ENCODE peak calls at places on chromosomes 12 and 14, in eight cellular contexts. P is endothelial cell, U is cardiac fibroblast, B is AG04450, Q is endodermal cell, F is IMR-90, H is AG09319, R is tibial artery. Z is an unnamed sample.

GRCh38 chr12:100671396-100672074 is 98.1 kb downstream of the GAS2L3 start:
- DNase-seq in P (no peak), U (no peak), B (no peak), Q (no peak), F (no peak), H (no peak), R (no peak), Z (no peak)

GRCh38 chr14:100271247-100271939 is 32.4 kb downstream of the YY1 start:
- DNase-seq in P (no peak), U (peak; percentile 45), B (no peak), Q (peak; percentile 60), F (no peak), H (no peak), R (no peak), Z (no peak)

GRCh38 chr14:66119805-66120204 is 366.4 kb upstream of the CCDC196 start:
- DNase-seq in P (no peak), U (no peak), B (no peak), Q (no peak), F (no peak), H (no peak), R (no peak), Z (no peak)

GRCh38 chr14:49966304-49966809 is 73.5 kb downstream of the ARF6 start:
- DNase-seq in P (no peak), U (peak; percentile 53), B (no peak), Q (peak; percentile 54), F (no peak), H (no peak), R (no peak), Z (no peak)

GRCh38 chr14:104016873-104017650 is 68.4 kb upstream of the ASPG start:
- DNase-seq in P (no peak), U (no peak), B (no peak), Q (no peak), F (no peak), H (no peak), R (no peak), Z (no peak)

GRCh38 chr12:31477669-31478068 is 113.3 kb downstream of the DENND5B start:
- DNase-seq in P (no peak), U (no peak), B (no peak), Q (no peak), F (no peak), H (no peak), R (no peak), Z (no peak)

GRCh38 chr14:100790785-100791667 is 34.9 kb upstream of the MEG3 start:
- DNase-seq in P (no peak), U (peak; percentile 86), B (no peak), Q (no peak), F (peak; percentile 41), H (peak; percentile 29), R (no peak), Z (no peak)

GRCh38 chr12:21296751-21297406 is 37.8 kb downstream of the SLCO1A2 start:
- DNase-seq in P (no peak), U (peak; percentile 25), B (no peak), Q (no peak), F (peak; percentile 2), H (no peak), R (no peak), Z (no peak)

DNA sequence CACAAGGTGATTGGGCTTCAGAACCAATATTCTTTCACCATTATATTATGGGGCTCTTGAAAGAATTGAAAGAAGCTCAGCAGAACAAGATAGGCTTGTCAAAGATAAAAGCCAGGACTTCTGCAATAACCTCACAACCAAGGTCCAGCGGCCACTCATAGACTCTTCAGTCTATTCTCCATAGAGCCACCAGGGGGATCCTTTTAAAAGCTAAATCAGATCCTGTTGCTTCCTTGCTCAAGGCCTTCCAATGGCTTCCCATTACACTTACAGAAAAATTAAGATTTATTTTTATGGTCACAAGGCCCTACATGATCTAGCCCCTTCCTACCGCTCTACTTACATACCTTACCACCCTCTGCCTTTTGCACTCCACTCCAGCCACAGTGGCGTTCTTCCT is 169.6 kb downstream of the C12orf42 start:
- DNase-seq in P (no peak), U (no peak), B (no peak), Q (peak; percentile 72), F (no peak), H (no peak), R (no peak), Z (no peak)
- TF ChIP-seq CTCF in P (peak; percentile 60), U (no peak), B (no peak), Q (peak; percentile 85), F (no peak), H (no peak), R (no peak), Z (no peak)

GRCh38 chr14:105271224-105271890 is 23.0 kb downstream of the BTBD6 start:
- DNase-seq in P (no peak), U (no peak), B (no peak), Q (no peak), F (no peak), H (no peak), R (no peak), Z (no peak)

GRCh38 chr14:105269405-105269804 is 21.1 kb downstream of the BTBD6 start:
- DNase-seq in P (no peak), U (no peak), B (no peak), Q (no peak), F (no peak), H (no peak), R (no peak), Z (no peak)

GRCh38 chr14:105272623-105273022 is 24.3 kb downstream of the BTBD6 start:
- DNase-seq in P (no peak), U (no peak), B (no peak), Q (no peak), F (no peak), H (no peak), R (no peak), Z (no peak)

GRCh38 chr14:105268736-105269354 is 20.5 kb downstream of the BTBD6 start:
- DNase-seq in P (no peak), U (no peak), B (no peak), Q (no peak), F (no peak), H (no peak), R (no peak), Z (no peak)

DNA sequence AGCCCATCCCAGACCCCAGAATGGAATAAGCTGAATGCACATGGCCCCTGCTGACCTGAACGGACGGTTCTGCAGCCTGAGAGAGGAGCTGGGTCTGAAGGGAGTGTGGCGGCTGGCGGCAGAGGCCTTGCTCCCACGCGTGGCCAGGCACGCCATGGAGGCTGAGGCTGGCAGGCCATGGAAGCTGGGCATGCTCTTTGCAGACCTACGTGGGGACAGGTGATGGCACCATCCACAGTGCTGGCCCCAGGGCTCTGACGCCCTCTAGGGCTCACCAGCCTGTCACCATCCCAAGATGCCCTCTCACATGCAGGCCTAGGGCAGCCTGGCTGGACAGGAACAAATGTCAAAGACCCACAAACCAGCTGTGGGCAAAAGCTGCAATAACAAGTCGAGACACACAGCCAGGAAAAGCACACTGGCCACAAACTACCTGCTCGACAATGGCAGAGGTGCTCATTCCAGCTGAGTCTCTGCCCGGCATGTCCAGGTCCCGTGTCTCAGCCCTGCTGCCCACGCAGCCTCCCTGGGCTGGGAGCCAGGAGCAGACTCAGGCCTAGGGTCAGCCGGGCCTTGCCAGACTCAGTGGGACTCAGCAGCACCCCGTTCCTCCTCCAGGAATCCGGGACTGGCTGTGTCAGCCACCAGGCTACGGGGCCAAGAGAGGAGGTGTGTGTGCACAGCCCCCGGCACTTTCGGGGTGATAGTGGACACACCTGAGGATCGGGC is 19.7 kb downstream of the BTBD6 start:
- DNase-seq in P (no peak), U (no peak), B (no peak), Q (peak; percentile 62), F (no peak), H (no peak), R (no peak), Z (no peak)
- TF ChIP-seq CTCF in P (no peak), U (no peak), B (no peak), Q (peak; percentile 42), F (no peak), H (no peak), R (no peak), Z (no peak)

GRCh38 chr12:26406391-26406790 is 211.0 kb downstream of the SSPN start:
- DNase-seq in P (no peak), U (no peak), B (no peak), Q (no peak), F (no peak), H (no peak), R (no peak), Z (no peak)

GRCh38 chr12:26403601-26404000 is 208.2 kb downstream of the SSPN start:
- DNase-seq in P (no peak), U (no peak), B (no peak), Q (no peak), F (no peak), H (no peak), R (no peak), Z (no peak)

GRCh38 chr12:26400627-26401026 is 205.3 kb downstream of the SSPN start:
- DNase-seq in P (no peak), U (no peak), B (no peak), Q (no peak), F (no peak), H (no peak), R (no peak), Z (no peak)

GRCh38 chr12:26401874-26402273 is 206.5 kb downstream of the SSPN start:
- DNase-seq in P (no peak), U (no peak), B (no peak), Q (no peak), F (no peak), H (no peak), R (no peak), Z (no peak)

GRCh38 chr12:26402648-26403047 is 207.3 kb downstream of the SSPN start:
- DNase-seq in P (no peak), U (no peak), B (no peak), Q (peak; percentile 76), F (no peak), H (no peak), R (no peak), Z (no peak)
- TF ChIP-seq CTCF in P (no peak), U (no peak), B (no peak), Q (peak; percentile 85), F (no peak), H (no peak), R (no peak), Z (no peak)

GRCh38 chr12:57223191-57224165 is 6.0 kb upstream of the SHMT2 start:
- DNase-seq in P (no peak), U (no peak), B (no peak), Q (no peak), F (no peak), H (no peak), R (no peak), Z (peak; percentile 76)

GRCh38 chr12:57224278-57224972 is 5.1 kb upstream of the SHMT2 start:
- DNase-seq in P (no peak), U (no peak), B (no peak), Q (no peak), F (no peak), H (no peak), R (no peak), Z (no peak)

GRCh38 chr12:57226588-57227314 is 2.8 kb upstream of the SHMT2 start:
- DNase-seq in P (no peak), U (no peak), B (no peak), Q (peak; percentile 86), F (no peak), H (no peak), R (no peak), Z (no peak)

GRCh38 chr12:57225680-57226190 is 3.8 kb upstream of the SHMT2 start:
- DNase-seq in P (no peak), U (no peak), B (no peak), Q (no peak), F (no peak), H (no peak), R (no peak), Z (no peak)

DNA sequence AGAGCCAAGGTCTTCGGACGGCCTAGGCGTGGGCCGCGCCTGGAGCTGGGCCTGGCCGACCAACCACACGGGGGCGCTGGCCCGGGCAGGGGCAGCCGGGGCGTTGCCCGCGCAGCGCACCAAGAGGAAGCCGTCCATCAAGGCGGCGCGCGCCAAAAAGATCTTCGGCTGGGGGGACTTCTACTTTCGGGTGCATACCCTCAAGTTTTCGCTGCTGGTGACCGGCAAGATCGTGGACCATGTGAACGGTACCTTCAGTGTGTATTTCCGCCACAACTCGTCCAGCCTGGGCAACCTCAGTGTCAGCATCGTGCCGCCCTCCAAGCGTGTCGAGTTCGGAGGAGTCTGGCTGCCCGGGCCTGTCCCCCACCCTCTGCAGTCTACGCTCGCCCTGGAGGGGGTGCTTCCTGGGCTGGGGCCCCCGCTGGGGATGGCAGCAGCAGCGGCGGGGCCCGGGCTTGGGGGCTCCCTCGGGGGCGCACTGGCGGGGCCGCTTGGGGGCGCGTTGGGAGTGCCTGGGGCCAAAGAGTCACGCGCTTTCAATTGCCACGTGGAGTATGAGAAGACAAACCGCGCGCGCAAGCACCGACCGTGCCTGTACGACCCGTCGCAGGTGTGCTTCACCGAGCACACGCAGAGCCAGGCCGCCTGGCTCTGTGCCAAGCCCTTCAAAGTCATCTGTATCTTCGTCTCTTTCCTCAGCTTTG is 4.4 kb upstream of the SHMT2 start:
- DNase-seq in P (peak; percentile 80), U (peak; percentile 49), B (no peak), Q (peak; percentile 97), F (no peak), H (no peak), R (no peak), Z (peak; percentile 63)
- TF ChIP-seq CTCF in P (peak; percentile 87), U (no peak), B (peak; percentile 34), Q (peak; percentile 98), F (no peak), H (peak; percentile 6), R (peak; percentile 13), Z (peak; percentile 60)

Z was measured in natural killer cell.